ENCODE peak calls at places on chromosome 6, in six cellular contexts. One of them, this sample, is unnamed.

GRCh38 chr6:108942556-108943492 is 94.6 kb downstream of the ARMC2 start:
- DNase-seq in GM12878: no peak
- DNase-seq in GM23338: no peak
- DNase-seq in upper lobe of left lung: no peak
- DNase-seq in SK-N-SH: peak; percentile 51
- DNase-seq in breast epithelium: no peak
- DNase-seq in this sample: no peak

GRCh38 chr6:797479-798077 is 104.6 kb upstream of the EXOC2 start:
- DNase-seq in GM12878: no peak
- DNase-seq in GM23338: peak; percentile 80
- DNase-seq in upper lobe of left lung: no peak
- DNase-seq in SK-N-SH: peak; percentile 36
- DNase-seq in breast epithelium: no peak
- DNase-seq in this sample: peak; percentile 65

GRCh38 chr6:34459899-34460593 is 5.8 kb upstream of the PACSIN1 start:
- DNase-seq in GM12878: peak; percentile 24
- DNase-seq in GM23338: peak; percentile 87
- DNase-seq in upper lobe of left lung: peak; percentile 55
- DNase-seq in SK-N-SH: peak; percentile 63
- DNase-seq in breast epithelium: no peak
- DNase-seq in this sample: peak; percentile 60

GRCh38 chr6:37987008-37987407 is 167.5 kb downstream of the ZFAND3 start:
- DNase-seq in GM12878: no peak
- DNase-seq in GM23338: no peak
- DNase-seq in upper lobe of left lung: no peak
- DNase-seq in SK-N-SH: no peak
- DNase-seq in breast epithelium: no peak
- DNase-seq in this sample: no peak

GRCh38 chr6:37303891-37304503 is 46.1 kb upstream of the TMEM217 start:
- DNase-seq in GM12878: no peak
- DNase-seq in GM23338: peak; percentile 44
- DNase-seq in upper lobe of left lung: no peak
- DNase-seq in SK-N-SH: peak; percentile 50
- DNase-seq in breast epithelium: no peak
- DNase-seq in this sample: peak; percentile 45

GRCh38 chr6:131250121-131250520 is 114.9 kb downstream of the AKAP7 start:
- DNase-seq in GM12878: peak; percentile 1
- DNase-seq in GM23338: peak; percentile 77
- DNase-seq in upper lobe of left lung: peak; percentile 72
- DNase-seq in SK-N-SH: no peak
- DNase-seq in breast epithelium: no peak
- DNase-seq in this sample: peak; percentile 57

GRCh38 chr6:32946893-32947292 is 6.0 kb downstream of the HLA-DMA start:
- DNase-seq in GM12878: no peak
- DNase-seq in GM23338: no peak
- DNase-seq in upper lobe of left lung: no peak
- DNase-seq in SK-N-SH: no peak
- DNase-seq in breast epithelium: no peak
- DNase-seq in this sample: no peak

GRCh38 chr6:8193541-8193940 is 91.2 kb upstream of the EEF1E1 start:
- DNase-seq in GM12878: no peak
- DNase-seq in GM23338: no peak
- DNase-seq in upper lobe of left lung: no peak
- DNase-seq in SK-N-SH: no peak
- DNase-seq in breast epithelium: no peak
- DNase-seq in this sample: no peak

GRCh38 chr6:4281341-4282293 is 146.2 kb upstream of the ECI2 start:
- DNase-seq in GM12878: peak; percentile 53
- DNase-seq in GM23338: peak; percentile 85
- DNase-seq in upper lobe of left lung: peak; percentile 66
- DNase-seq in SK-N-SH: no peak
- DNase-seq in breast epithelium: peak; percentile 56
- DNase-seq in this sample: peak; percentile 64

GRCh38 chr6:102798631-102799030 is 1405.1 kb downstream of the GRIK2 start:
- DNase-seq in GM12878: no peak
- DNase-seq in GM23338: peak; percentile 79
- DNase-seq in upper lobe of left lung: no peak
- DNase-seq in SK-N-SH: no peak
- DNase-seq in breast epithelium: no peak
- DNase-seq in this sample: no peak

GRCh38 chr6:142395768-142396231 is 94.0 kb downstream of the ADGRG6 start:
- DNase-seq in GM12878: peak; percentile 27
- DNase-seq in GM23338: no peak
- DNase-seq in upper lobe of left lung: no peak
- DNase-seq in SK-N-SH: no peak
- DNase-seq in breast epithelium: no peak
- DNase-seq in this sample: peak; percentile 94

GRCh38 chr6:8941578-8941977 is 506.2 kb upstream of the SLC35B3 start:
- DNase-seq in GM12878: no peak
- DNase-seq in GM23338: no peak
- DNase-seq in upper lobe of left lung: no peak
- DNase-seq in SK-N-SH: no peak
- DNase-seq in breast epithelium: no peak
- DNase-seq in this sample: no peak

GRCh38 chr6:4510317-4510716 is 265.9 kb upstream of the CDYL start:
- DNase-seq in GM12878: no peak
- DNase-seq in GM23338: no peak
- DNase-seq in upper lobe of left lung: no peak
- DNase-seq in SK-N-SH: no peak
- DNase-seq in breast epithelium: no peak
- DNase-seq in this sample: no peak

GRCh38 chr6:142297996-142298753 is 3.6 kb upstream of the ADGRG6 start:
- DNase-seq in GM12878: no peak
- DNase-seq in GM23338: no peak
- DNase-seq in upper lobe of left lung: no peak
- DNase-seq in SK-N-SH: no peak
- DNase-seq in breast epithelium: no peak
- DNase-seq in this sample: peak; percentile 60

GRCh38 chr6:30169658-30170614 is 6.6 kb downstream of the TRIM15 start:
- DNase-seq in GM12878: peak; percentile 20
- DNase-seq in GM23338: peak; percentile 83
- DNase-seq in upper lobe of left lung: no peak
- DNase-seq in SK-N-SH: peak; percentile 73
- DNase-seq in breast epithelium: no peak
- DNase-seq in this sample: peak; percentile 66

GRCh38 chr6:41122373-41122772 is 31.8 kb downstream of the TREML1 start:
- DNase-seq in GM12878: no peak
- DNase-seq in GM23338: no peak
- DNase-seq in upper lobe of left lung: peak; percentile 26
- DNase-seq in SK-N-SH: no peak
- DNase-seq in breast epithelium: no peak
- DNase-seq in this sample: no peak

GRCh38 chr6:122033564-122034181 is 365.8 kb upstream of the HSF2 start:
- DNase-seq in GM12878: no peak
- DNase-seq in GM23338: peak; percentile 88
- DNase-seq in upper lobe of left lung: no peak
- DNase-seq in SK-N-SH: peak; percentile 37
- DNase-seq in breast epithelium: no peak
- DNase-seq in this sample: peak; percentile 69

GRCh38 chr6:8664070-8664469 is 228.7 kb upstream of the SLC35B3 start:
- DNase-seq in GM12878: no peak
- DNase-seq in GM23338: no peak
- DNase-seq in upper lobe of left lung: no peak
- DNase-seq in SK-N-SH: no peak
- DNase-seq in breast epithelium: no peak
- DNase-seq in this sample: no peak

GRCh38 chr6:129501401-129502051 is 208.5 kb downstream of the ARHGAP18 start:
- DNase-seq in GM12878: no peak
- DNase-seq in GM23338: peak; percentile 34
- DNase-seq in upper lobe of left lung: peak; percentile 86
- DNase-seq in SK-N-SH: no peak
- DNase-seq in breast epithelium: peak; percentile 75
- DNase-seq in this sample: peak; percentile 61

GRCh38 chr6:3773696-3774298 is 22.3 kb upstream of the PXDC1 start:
- DNase-seq in GM12878: no peak
- DNase-seq in GM23338: no peak
- DNase-seq in upper lobe of left lung: no peak
- DNase-seq in SK-N-SH: no peak
- DNase-seq in breast epithelium: no peak
- DNase-seq in this sample: peak; percentile 79

GRCh38 chr6:11384531-11385309 is 152.3 kb upstream of the NEDD9 start:
- DNase-seq in GM12878: no peak
- DNase-seq in GM23338: no peak
- DNase-seq in upper lobe of left lung: no peak
- DNase-seq in SK-N-SH: no peak
- DNase-seq in breast epithelium: no peak
- DNase-seq in this sample: no peak

GRCh38 chr6:25369450-25370086 is 90.4 kb downstream of the CARMIL1 start:
- DNase-seq in GM12878: no peak
- DNase-seq in GM23338: peak; percentile 32
- DNase-seq in upper lobe of left lung: peak; percentile 25
- DNase-seq in SK-N-SH: no peak
- DNase-seq in breast epithelium: no peak
- DNase-seq in this sample: no peak

GRCh38 chr6:161486326-161486725 is 212.5 kb upstream of the AGPAT4 start:
- DNase-seq in GM12878: no peak
- DNase-seq in GM23338: no peak
- DNase-seq in upper lobe of left lung: no peak
- DNase-seq in SK-N-SH: peak; percentile 24
- DNase-seq in breast epithelium: no peak
- DNase-seq in this sample: peak; percentile 34

GRCh38 chr6:50467931-50468330 is 245.4 kb upstream of the TFAP2D start:
- DNase-seq in GM12878: no peak
- DNase-seq in GM23338: no peak
- DNase-seq in upper lobe of left lung: no peak
- DNase-seq in SK-N-SH: no peak
- DNase-seq in breast epithelium: no peak
- DNase-seq in this sample: no peak
- TF ChIP-seq POLR2AphosphoS5 in GM12878: no peak
- TF ChIP-seq POLR2AphosphoS5 in GM23338: no peak
- TF ChIP-seq POLR2AphosphoS5 in upper lobe of left lung: no peak
- TF ChIP-seq POLR2AphosphoS5 in SK-N-SH: no peak
- TF ChIP-seq POLR2AphosphoS5 in breast epithelium: no peak
- TF ChIP-seq POLR2AphosphoS5 in this sample: no peak

GRCh38 chr6:15250440-15251168 is 4.7 kb downstream of the JARID2 start:
- DNase-seq in GM12878: no peak
- DNase-seq in GM23338: no peak
- DNase-seq in upper lobe of left lung: no peak
- DNase-seq in SK-N-SH: no peak
- DNase-seq in breast epithelium: no peak
- DNase-seq in this sample: no peak

GRCh38 chr6:15248451-15249370 is 2.8 kb downstream of the JARID2 start:
- DNase-seq in GM12878: peak; percentile 67
- DNase-seq in GM23338: peak; percentile 97
- DNase-seq in upper lobe of left lung: peak; percentile 97
- DNase-seq in SK-N-SH: peak; percentile 96
- DNase-seq in breast epithelium: peak; percentile 93
- DNase-seq in this sample: peak; percentile 89

GRCh38 chr6:15247214-15247749 is 1.4 kb downstream of the JARID2 start:
- DNase-seq in GM12878: no peak
- DNase-seq in GM23338: no peak
- DNase-seq in upper lobe of left lung: no peak
- DNase-seq in SK-N-SH: no peak
- DNase-seq in breast epithelium: no peak
- DNase-seq in this sample: no peak

GRCh38 chr6:15247750-15248450 is 2.0 kb downstream of the JARID2 start:
- DNase-seq in GM12878: no peak
- DNase-seq in GM23338: peak; percentile 66
- DNase-seq in upper lobe of left lung: peak; percentile 69
- DNase-seq in SK-N-SH: peak; percentile 87
- DNase-seq in breast epithelium: peak; percentile 58
- DNase-seq in this sample: peak; percentile 55

GRCh38 chr6:15249371-15250019 is 3.6 kb downstream of the JARID2 start:
- DNase-seq in GM12878: no peak
- DNase-seq in GM23338: no peak
- DNase-seq in upper lobe of left lung: no peak
- DNase-seq in SK-N-SH: no peak
- DNase-seq in breast epithelium: no peak
- DNase-seq in this sample: no peak
- H3K4me1 ChIP-seq in GM12878: peaks cover 30% of the 10 kb centered on the region
- H3K4me1 ChIP-seq in GM23338: peaks cover 56% of the 10 kb centered on the region
- H3K4me1 ChIP-seq in upper lobe of left lung: peaks cover 15% of the 10 kb centered on the region
- H3K4me1 ChIP-seq in SK-N-SH: peaks cover 4% of the 10 kb centered on the region
- H3K4me1 ChIP-seq in breast epithelium: no peaks in the 10 kb centered on the region
- H3K4me1 ChIP-seq in this sample: peaks cover 19% of the 10 kb centered on the region

DNA sequence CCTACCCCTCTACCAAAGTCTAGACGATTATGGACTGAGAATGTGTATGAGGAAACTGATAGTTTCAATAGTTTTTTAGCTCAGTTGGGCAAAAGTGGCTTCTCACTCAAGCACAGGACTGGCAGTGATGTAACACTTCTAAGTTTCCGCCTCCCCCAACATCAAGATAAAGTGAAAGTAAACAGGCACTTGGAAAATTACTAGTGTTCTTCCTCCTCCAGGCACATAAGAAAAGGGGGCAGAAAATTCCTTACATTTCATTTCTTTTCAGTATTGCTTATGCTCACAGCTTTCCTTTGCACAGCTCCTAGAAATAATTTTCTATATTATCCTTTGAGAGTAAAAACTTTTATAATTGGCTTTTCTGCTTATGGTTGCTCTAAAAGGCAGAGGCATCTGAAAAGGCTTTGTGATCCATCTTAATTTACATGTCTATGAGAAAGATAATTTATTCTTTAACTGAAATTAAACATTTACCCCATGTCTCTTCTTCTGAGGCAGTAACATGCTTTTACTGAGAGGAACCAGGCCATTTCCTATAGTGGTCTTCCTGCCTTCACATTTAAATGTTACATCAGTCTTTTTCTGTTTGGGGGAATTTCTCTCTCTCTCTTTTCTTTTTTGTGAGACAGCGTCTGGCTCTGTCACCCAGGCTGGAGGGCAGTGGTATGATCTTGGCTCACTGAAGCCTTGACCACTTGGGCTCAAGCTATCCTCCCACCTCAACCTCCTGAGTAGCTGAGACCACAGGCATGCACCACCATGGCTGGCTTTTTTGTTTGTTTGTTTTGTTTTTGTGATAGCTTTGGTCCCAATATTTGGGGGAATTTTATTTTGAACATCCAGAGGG is 65.0 kb upstream of the EEF1A1 start:
- DNase-seq in GM12878: peak; percentile 66
- DNase-seq in GM23338: peak; percentile 70
- DNase-seq in upper lobe of left lung: peak; percentile 77
- DNase-seq in SK-N-SH: no peak
- DNase-seq in breast epithelium: no peak
- DNase-seq in this sample: peak; percentile 91
- TF ChIP-seq POLR2AphosphoS5 in GM12878: no peak
- TF ChIP-seq POLR2AphosphoS5 in GM23338: no peak
- TF ChIP-seq POLR2AphosphoS5 in upper lobe of left lung: peak; percentile 59
- TF ChIP-seq POLR2AphosphoS5 in SK-N-SH: peak; percentile 61
- TF ChIP-seq POLR2AphosphoS5 in breast epithelium: no peak
- TF ChIP-seq POLR2AphosphoS5 in this sample: no peak

DNA sequence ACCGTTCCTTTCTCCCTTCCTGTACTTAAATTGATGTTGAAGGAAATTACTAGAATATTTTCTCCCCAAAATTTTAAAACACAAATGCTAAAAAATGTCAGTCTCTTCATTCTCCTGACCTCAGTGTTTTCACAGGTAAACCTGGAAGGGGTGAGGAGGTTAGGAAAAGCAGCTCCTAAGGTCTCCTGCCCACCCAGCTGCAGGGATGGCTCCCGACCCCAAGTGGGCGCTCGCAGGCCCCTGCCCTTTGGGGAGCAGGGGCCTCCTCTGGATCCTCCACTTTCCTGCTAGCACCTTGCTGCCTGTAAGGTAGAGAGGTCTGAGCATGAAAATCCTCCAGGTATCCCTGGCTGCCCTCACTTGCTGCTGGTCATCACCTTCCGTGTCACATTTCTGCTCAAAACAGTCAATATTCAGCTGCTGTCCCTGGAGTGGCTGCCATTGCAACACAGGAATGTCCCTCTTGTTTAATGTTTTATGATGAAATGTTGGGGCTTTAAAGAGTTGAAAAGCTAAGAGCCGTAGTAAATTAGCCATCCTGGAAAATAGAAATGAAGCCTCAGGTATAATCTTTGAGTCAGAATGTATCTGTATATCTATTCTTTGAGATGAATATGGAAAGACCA is 10.9 kb upstream of the HSP90AB1 start:
- DNase-seq in GM12878: no peak
- DNase-seq in GM23338: peak; percentile 56
- DNase-seq in upper lobe of left lung: peak; percentile 60
- DNase-seq in SK-N-SH: no peak
- DNase-seq in breast epithelium: no peak
- DNase-seq in this sample: no peak
- H3K4me1 ChIP-seq in GM12878: peaks cover 8% of the 10 kb centered on the region
- H3K4me1 ChIP-seq in GM23338: peaks cover 19% of the 10 kb centered on the region
- H3K4me1 ChIP-seq in upper lobe of left lung: peaks cover 25% of the 10 kb centered on the region
- H3K4me1 ChIP-seq in SK-N-SH: peaks cover 56% of the 10 kb centered on the region
- H3K4me1 ChIP-seq in breast epithelium: peaks cover 26% of the 10 kb centered on the region
- H3K4me1 ChIP-seq in this sample: peaks cover 41% of the 10 kb centered on the region

This sample was measured in endothelial cell of umbilical vein.